ENCODE peak calls at places on chromosomes 4 and X, in five cellular contexts. One of them, this sample, is unnamed.
A peak's percentile ranks its signal among the peaks of the same experiment; 100 is the strongest.

GRCh38 chrX:102651242-102651967 is at the start of gene GPRASP1:
- DNase-seq in lower leg skin: no peak
- DNase-seq in astrocyte of the spinal cord: peak; percentile 20
- DNase-seq in left lobe of liver: peak; percentile 43
- DNase-seq in EL: peak; percentile 46
- DNase-seq in this sample: peak; percentile 34

GRCh38 chr4:48901196-48901595 is 5.4 kb downstream of the OCIAD2 start:
- DNase-seq in EL: no peak
- DNase-seq in lower leg skin: no peak
- DNase-seq in left lobe of liver: no peak
- DNase-seq in astrocyte of the spinal cord: no peak
- DNase-seq in this sample: no peak

GRCh38 chr4:186203391-186203802 is 12.0 kb downstream of the CYP4V2 start:
- DNase-seq in astrocyte of the spinal cord: no peak
- DNase-seq in lower leg skin: no peak
- DNase-seq in EL: no peak
- DNase-seq in left lobe of liver: no peak
- DNase-seq in this sample: no peak

GRCh38 chr4:15714141-15714540 is 11.3 kb downstream of the BST1 start:
- DNase-seq in left lobe of liver: no peak
- DNase-seq in EL: peak; percentile 15
- DNase-seq in lower leg skin: no peak
- DNase-seq in astrocyte of the spinal cord: no peak
- DNase-seq in this sample: no peak

GRCh38 chr4:113673450-113673849 is 88.1 kb downstream of the CAMK2D start:
- DNase-seq in EL: peak; percentile 73
- DNase-seq in astrocyte of the spinal cord: no peak
- DNase-seq in left lobe of liver: no peak
- DNase-seq in lower leg skin: no peak
- DNase-seq in this sample: no peak

GRCh38 chrX:95754411-95754810 is 930.2 kb upstream of the DIAPH2 start:
- DNase-seq in lower leg skin: no peak
- DNase-seq in left lobe of liver: no peak
- DNase-seq in astrocyte of the spinal cord: no peak
- DNase-seq in EL: no peak
- DNase-seq in this sample: no peak

GRCh38 chrX:143094501-143095110 is 68.9 kb downstream of the SPANXN4 start:
- DNase-seq in EL: no peak
- DNase-seq in lower leg skin: no peak
- DNase-seq in left lobe of liver: no peak
- DNase-seq in astrocyte of the spinal cord: no peak
- DNase-seq in this sample: no peak

GRCh38 chr4:73742776-73743175 is 2.4 kb downstream of the CXCL8 start:
- DNase-seq in astrocyte of the spinal cord: no peak
- DNase-seq in lower leg skin: no peak
- DNase-seq in left lobe of liver: no peak
- DNase-seq in EL: no peak
- DNase-seq in this sample: no peak

GRCh38 chrX:290476-291166 is 9.4 kb downstream of the PLCXD1 start:
- DNase-seq in left lobe of liver: no peak
- DNase-seq in astrocyte of the spinal cord: no peak
- DNase-seq in EL: no peak
- DNase-seq in lower leg skin: no peak
- DNase-seq in this sample: no peak

GRCh38 chr4:109588176-109588575 is 28.1 kb downstream of the MCUB start:
- DNase-seq in left lobe of liver: no peak
- DNase-seq in EL: no peak
- DNase-seq in astrocyte of the spinal cord: no peak
- DNase-seq in lower leg skin: no peak
- DNase-seq in this sample: peak; percentile 38

GRCh38 chr4:145217339-145217738 is 37.0 kb upstream of the OTUD4 start:
- DNase-seq in left lobe of liver: no peak
- DNase-seq in lower leg skin: no peak
- DNase-seq in EL: no peak
- DNase-seq in astrocyte of the spinal cord: no peak
- DNase-seq in this sample: no peak

GRCh38 chrX:16695079-16695676 is 17.3 kb downstream of the CTPS2 start:
- DNase-seq in left lobe of liver: peak; percentile 60
- DNase-seq in EL: peak; percentile 44
- DNase-seq in lower leg skin: peak; percentile 23
- DNase-seq in astrocyte of the spinal cord: peak; percentile 70
- DNase-seq in this sample: peak; percentile 45

GRCh38 chrX:102863735-102864134 is 73.3 kb upstream of the RAB40AL start:
- DNase-seq in left lobe of liver: peak; percentile 74
- DNase-seq in astrocyte of the spinal cord: peak; percentile 77
- DNase-seq in lower leg skin: peak; percentile 69
- DNase-seq in EL: peak; percentile 74
- DNase-seq in this sample: peak; percentile 70

GRCh38 chr4:104860227-104861123 is 286.2 kb upstream of the TET2 start:
- DNase-seq in lower leg skin: peak; percentile 76
- DNase-seq in left lobe of liver: no peak
- DNase-seq in EL: peak; percentile 50
- DNase-seq in astrocyte of the spinal cord: peak; percentile 84
- DNase-seq in this sample: no peak